ENCODE peak calls at places on chromosome 10, in eight cellular contexts. I is stimulated activated CD8-positive, alpha-beta memory T cell treated with anti-CD3 and anti-CD28 coated beads, Interleukin-15, amount 100 ng/mL, for 4 hours; Z is LNCaP clone FGC; L is COR-L47; G is activated CD8-positive, alpha-beta memory T cell treated with anti-CD3 and anti-CD28 coated beads, Interleukin-2, amount 50 U/mL, for 4 hours; O is effector memory CD8-positive, alpha-beta T cell; Y is memory B cell; F is NCI-H1092. C is an unnamed sample.

GRCh38 chr10:59303018-59303417 is 59.3 kb downstream of the FAM13C start:
- DNase-seq in I (no peak), Z (no peak), L (no peak), G (no peak), O (no peak), Y (no peak), F (no peak), C (no peak)

GRCh38 chr10:13458107-13458761 is 70.6 kb downstream of the BEND7 start:
- DNase-seq in I (no peak), Z (no peak), L (no peak), G (no peak), O (no peak), Y (no peak), F (no peak), C (no peak)

GRCh38 chr10:96947036-96947435 is 114.9 kb downstream of the LCOR start:
- DNase-seq in I (no peak), Z (no peak), L (no peak), G (no peak), O (no peak), Y (no peak), F (no peak), C (no peak)

GRCh38 chr10:119567978-119568377 is 25.5 kb upstream of the RGS10 start:
- DNase-seq in I (no peak), Z (no peak), L (no peak), G (no peak), O (no peak), Y (no peak), F (no peak), C (no peak)

GRCh38 chr10:79442171-79443040 is 3.0 kb downstream of the ZCCHC24 start:
- DNase-seq in I (no peak), Z (no peak), L (no peak), G (no peak), O (no peak), Y (no peak), F (no peak), C (no peak)

GRCh38 chr10:28677889-28678686 is 767 bp downstream of the BAMBI start:
- DNase-seq in I (no peak), Z (no peak), L (no peak), G (peak; percentile 25), O (no peak), Y (peak; percentile 35), F (no peak), C (no peak)

GRCh38 chr10:62053860-62054259 is 152.4 kb downstream of the ARID5B start:
- DNase-seq in I (no peak), Z (no peak), L (no peak), G (no peak), O (no peak), Y (no peak), F (no peak), C (no peak)

GRCh38 chr10:43843331-43844101 is 194.8 kb upstream of the ZNF32 start:
- DNase-seq in I (no peak), Z (no peak), L (no peak), G (no peak), O (no peak), Y (no peak), F (no peak), C (no peak)

GRCh38 chr10:111298031-111298430 is 221.2 kb downstream of the ADRA2A start:
- DNase-seq in I (no peak), Z (no peak), L (no peak), G (no peak), O (no peak), Y (no peak), F (no peak), C (no peak)

GRCh38 chr10:70925377-70926214 is 37.2 kb upstream of the PCBD1 start:
- DNase-seq in I (peak; percentile 7), Z (no peak), L (no peak), G (peak; percentile 61), O (peak; percentile 60), Y (peak; percentile 66), F (peak; percentile 7), C (peak; percentile 66)

GRCh38 chr10:79979973-79980687 is 31.2 kb upstream of the SFTPD start:
- DNase-seq in I (no peak), Z (no peak), L (no peak), G (no peak), O (no peak), Y (no peak), F (no peak), C (no peak)

GRCh38 chr10:79905322-79906314 is 43.3 kb downstream of the SFTPD start:
- DNase-seq in I (no peak), Z (no peak), L (no peak), G (no peak), O (no peak), Y (no peak), F (no peak), C (no peak)